ENCODE peak calls at places on chromosomes 6 and 20, in four cellular contexts. S is NCI-H1694 treated with DMSO at 0.1 percent for 48 hours, Q is AG10803, T is H54. U is an unnamed sample.

GRCh38 chr6:137651591-137652335 is 157.6 kb upstream of the OLIG3 start:
- DNase-seq in S (no peak), Q (no peak), T (no peak), U (no peak)

GRCh38 chr20:5845686-5846651 is 95.8 kb downstream of the SHLD1 start:
- DNase-seq in S (peak; percentile 30), Q (peak; percentile 55), T (no peak), U (peak; percentile 33)

GRCh38 chr20:10469599-10469998 is 34.5 kb downstream of the SLX4IP start:
- DNase-seq in S (peak; percentile 65), Q (peak; percentile 88), T (peak; percentile 16), U (no peak)

GRCh38 chr6:165962361-165962760 is 205.3 kb downstream of the TBXT start:
- DNase-seq in S (no peak), Q (peak; percentile 5), T (no peak), U (no peak)

GRCh38 chr6:44254201-44254956 is 2.9 kb downstream of the SLC35B2 start:
- DNase-seq in S (no peak), Q (no peak), T (no peak), U (no peak)

GRCh38 chr6:20117474-20117873 is 94.8 kb downstream of the MBOAT1 start:
- DNase-seq in S (no peak), Q (no peak), T (peak; percentile 13), U (no peak)

GRCh38 chr6:29705389-29706231 is 17.6 kb upstream of the HLA-F start:
- DNase-seq in S (peak; percentile 5), Q (peak; percentile 53), T (peak; percentile 44), U (no peak)

GRCh38 chr6:169792306-169793015 is 41.0 kb downstream of the ERMARD start:
- DNase-seq in S (no peak), Q (no peak), T (no peak), U (no peak)

U was measured in T follicular helper cell.